ENCODE peak calls at places on chromosomes 7 and 10, in four cellular contexts. I, P, D and G are unnamed samples.

GRCh38 chr10:17453377-17454091 is 861 bp downstream of the ST8SIA6 start:
- DNase-seq in D (peak), P (peak), I (peak), G (peak)

GRCh38 chr7:30548762-30549344 is 44.2 kb upstream of the GGCT start:
- DNase-seq in D (peak), I (peak), P (peak), G (no peak)

GRCh38 chr7:105675873-105676484 is 94.7 kb upstream of the EFCAB10 start:
- DNase-seq in I (peak), D (no peak), P (peak), G (no peak)

GRCh38 chr10:103350522-103351260 is at the start of gene PCGF6:
- DNase-seq in D (peak), P (peak), I (peak), G (peak)

GRCh38 chr10:130929422-130930325 is 381.8 kb downstream of the TCERG1L start:
- DNase-seq in I (no peak), P (no peak), D (no peak), G (no peak)

GRCh38 chr7:106064836-106065559 is 47.1 kb downstream of the SYPL1 start:
- DNase-seq in I (no peak), D (peak), P (peak), G (peak)

GRCh38 chr10:19432000-19432399 is 383.4 kb downstream of the MALRD1 start:
- DNase-seq in I (no peak), P (no peak), D (peak), G (no peak)

GRCh38 chr7:138030679-138031351 is 28.9 kb upstream of the CREB3L2 start:
- DNase-seq in P (no peak), I (no peak), D (no peak), G (no peak)

GRCh38 chr7:138429577-138430250 is 30.3 kb upstream of the TRIM24 start:
- DNase-seq in P (no peak), D (peak), I (no peak), G (no peak)

GRCh38 chr7:114818501-114818900 is 103.4 kb upstream of the MDFIC start:
- DNase-seq in P (no peak), D (peak), I (no peak), G (no peak)

GRCh38 chr7:47724335-47724982 is 142.5 kb upstream of the TNS3 start:
- DNase-seq in P (no peak), I (peak), D (peak), G (no peak)

DNA sequence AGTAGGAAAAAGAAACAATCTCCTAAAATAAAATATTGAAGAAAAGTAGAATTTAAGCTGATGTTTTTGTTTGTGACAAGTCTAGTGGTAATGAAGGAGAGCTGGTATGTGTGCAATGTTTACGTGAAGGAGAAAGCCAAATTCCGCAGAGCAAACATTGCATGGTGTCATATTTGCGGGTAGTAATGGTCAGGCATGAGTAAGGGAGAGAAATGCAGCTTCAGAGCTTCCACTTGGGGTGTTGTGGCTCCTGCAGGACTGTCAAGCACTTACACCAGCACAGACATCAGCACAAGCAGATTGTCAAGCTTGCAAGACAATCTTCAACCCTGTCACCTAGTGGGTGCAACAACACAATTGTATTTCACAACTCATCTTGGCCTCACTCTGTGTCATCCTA is 136.5 kb upstream of the ETV1 start:
- DNase-seq in P (no peak), D (no peak), I (no peak), G (no peak)
- TF ChIP-seq CTCF in P (no peak), D (no peak), I (no peak), G (no peak)

DNA sequence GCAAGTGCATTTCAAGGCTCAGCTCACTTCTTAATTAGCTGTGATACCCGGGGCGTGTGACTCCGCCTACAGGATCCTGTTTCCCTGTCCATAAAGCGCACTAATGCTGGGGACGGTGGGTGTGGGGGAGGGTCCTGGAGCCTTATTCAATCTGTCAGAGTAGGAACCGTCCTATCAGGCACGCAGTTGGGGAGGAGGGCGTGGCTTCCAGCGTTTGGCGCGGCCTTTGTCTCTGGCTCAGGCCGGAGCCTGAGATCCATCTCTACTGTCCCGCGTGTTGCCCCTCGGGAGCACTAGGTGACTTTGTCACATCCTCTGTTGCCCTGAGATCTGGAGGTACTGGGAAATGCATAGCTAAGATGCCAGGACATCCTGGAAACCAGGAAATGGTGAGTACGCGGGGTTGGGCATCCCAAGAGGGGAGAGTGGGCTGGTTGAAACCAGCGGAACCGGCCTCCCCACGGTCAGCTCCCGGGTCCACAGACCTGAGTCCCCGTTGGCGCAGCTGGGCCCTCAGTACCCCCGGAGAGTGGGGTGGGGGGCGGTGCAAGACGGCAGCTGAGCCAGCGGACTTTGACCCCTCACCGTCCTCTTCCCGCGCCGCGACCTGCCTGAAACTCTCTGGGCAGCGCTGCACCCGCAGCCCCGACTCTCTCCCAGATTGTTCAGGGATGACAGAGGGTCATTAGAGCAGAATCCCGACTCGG is 104.4 kb upstream of the ZNF92 start:
- DNase-seq in I (peak), D (peak), P (peak), G (peak)
- H3K27ac ChIP-seq in I (no peak), D (no peak), P (no peak), G (no peak)

GRCh38 chr7:83362786-83363185 is 200.1 kb upstream of the PCLO start:
- DNase-seq in D (no peak), I (no peak), P (no peak), G (no peak)
- TF ChIP-seq CTCF in D (no peak), I (no peak), P (no peak), G (no peak)

GRCh38 chr10:101785801-101786200 is 2.6 kb upstream of the NPM3 start:
- DNase-seq in I (no peak), D (no peak), P (no peak), G (no peak)

GRCh38 chr10:101784558-101784957 is 1.3 kb upstream of the NPM3 start:
- DNase-seq in P (no peak), D (no peak), I (no peak), G (no peak)

GRCh38 chr10:101781984-101782810 is 1.0 kb downstream of the NPM3 start:
- DNase-seq in D (no peak), P (no peak), I (no peak), G (peak)

GRCh38 chr10:101782811-101783735 is at the start of gene NPM3:
- DNase-seq in P (peak), I (peak), D (peak), G (peak)

GRCh38 chr10:101783736-101784118 is 481 bp upstream of the NPM3 start:
- DNase-seq in D (peak), I (no peak), P (no peak), G (no peak)
- H3K27ac ChIP-seq in D (peak), I (peak), P (no peak), G (peak)